ENCODE peak calls at places on chromosomes 2 and 18, in seven cellular contexts. V is IMR-90, E is fibroblast of lung, M is HCT116, W is MM.1S, L is neural progenitor cell, N is PC-3. U is an unnamed sample.

GRCh38 chr2:177465400-177466138 is 73.0 kb downstream of the AGPS start:
- DNase-seq in V (no peak), E (no peak), M (no peak), W (no peak), L (no peak), N (no peak), U (no peak)

GRCh38 chr2:7573166-7573845 is 656.1 kb downstream of the RNF144A start:
- DNase-seq in V (no peak), E (no peak), M (no peak), W (no peak), L (peak), N (no peak), U (no peak)

GRCh38 chr18:37235583-37235982 is 330.0 kb downstream of the CELF4 start:
- DNase-seq in V (no peak), E (no peak), M (no peak), W (no peak), L (no peak), N (no peak), U (no peak)

GRCh38 chr2:238596571-238597551 is 170.1 kb downstream of the ASB1 start:
- DNase-seq in V (peak), E (peak), M (peak), W (no peak), L (no peak), N (peak), U (peak)

GRCh38 chr2:135183822-135184221 is 131.7 kb downstream of the RAB3GAP1 start:
- DNase-seq in V (peak), E (peak), M (no peak), W (no peak), L (no peak), N (peak), U (no peak)

GRCh38 chr2:129905664-129906081 is 73.8 kb upstream of the RAB6C start:
- DNase-seq in V (no peak), E (no peak), M (no peak), W (no peak), L (no peak), N (no peak), U (no peak)

GRCh38 chr2:183898641-183899040 is 699.7 kb upstream of the ZNF804A start:
- DNase-seq in V (no peak), E (no peak), M (no peak), W (no peak), L (no peak), N (peak), U (no peak)

GRCh38 chr18:68438983-68439382 is 275.9 kb downstream of the TMX3 start:
- DNase-seq in V (peak), E (peak), M (no peak), W (peak), L (peak), N (no peak), U (peak)

GRCh38 chr18:64110692-64111480 is 38.0 kb downstream of the LINC00305 start:
- DNase-seq in V (no peak), E (no peak), M (no peak), W (no peak), L (no peak), N (no peak), U (no peak)

GRCh38 chr2:221377597-221377996 is 194.5 kb downstream of the EPHA4 start:
- DNase-seq in V (no peak), E (no peak), M (no peak), W (no peak), L (no peak), N (no peak), U (no peak)

GRCh38 chr18:70920840-70921374 is 632.1 kb downstream of the SOCS6 start:
- DNase-seq in V (no peak), E (no peak), M (no peak), W (no peak), L (peak), N (no peak), U (no peak)

GRCh38 chr18:33567705-33568104 is 10.3 kb upstream of the ASXL3 start:
- DNase-seq in V (no peak), E (no peak), M (no peak), W (no peak), L (no peak), N (no peak), U (no peak)

GRCh38 chr2:75548036-75548573 is 12.6 kb downstream of the EVA1A start:
- DNase-seq in V (peak), E (peak), M (no peak), W (no peak), L (no peak), N (no peak), U (no peak)

GRCh38 chr2:230599854-230600253 is 112.8 kb upstream of the CAB39 start:
- DNase-seq in V (no peak), E (no peak), M (no peak), W (no peak), L (no peak), N (no peak), U (no peak)

GRCh38 chr2:43006834-43007543 is 214.6 kb upstream of the HAAO start:
- DNase-seq in V (no peak), E (no peak), M (no peak), W (no peak), L (no peak), N (no peak), U (no peak)

GRCh38 chr18:43978174-43978573 is 700.9 kb upstream of the SYT4 start:
- DNase-seq in V (no peak), E (no peak), M (no peak), W (no peak), L (no peak), N (no peak), U (no peak)

DNA sequence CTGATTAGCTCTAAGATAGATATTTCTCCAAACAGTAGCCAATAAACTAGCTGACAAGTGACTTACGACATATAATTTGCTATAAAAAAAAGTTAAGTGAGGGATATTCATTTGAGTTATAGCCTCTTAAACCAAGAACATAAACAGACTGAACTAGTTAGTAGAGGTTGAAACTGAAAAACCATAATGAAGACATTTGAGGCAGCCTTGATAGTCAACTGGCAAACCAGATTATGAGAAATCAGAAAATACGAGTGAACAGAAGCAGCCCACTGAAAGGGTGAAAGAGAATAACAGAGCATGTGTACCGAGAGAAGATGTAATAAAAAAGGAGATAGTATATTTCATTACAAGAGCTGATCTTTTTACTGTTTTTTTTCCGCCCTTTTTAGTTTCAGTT is 698.1 kb upstream of the SETBP1 start:
- DNase-seq in V (no peak), E (no peak), M (no peak), W (no peak), L (no peak), N (no peak), U (no peak)
- H3K4me2 ChIP-seq in V (no peak), E (no peak), M (no peak), W (no peak), L (no peak), N (no peak), U (no peak)

GRCh38 chr2:138499684-138500083 is 1.9 kb upstream of the SPOPL start:
- DNase-seq in V (no peak), E (no peak), M (no peak), W (no peak), L (no peak), N (no peak), U (no peak)

GRCh38 chr2:138503087-138503442 is 1.5 kb downstream of the SPOPL start:
- DNase-seq in V (no peak), E (no peak), M (no peak), W (no peak), L (no peak), N (peak), U (peak)

GRCh38 chr2:138502253-138503086 is 900 bp downstream of the SPOPL start:
- DNase-seq in V (no peak), E (no peak), M (no peak), W (peak), L (peak), N (peak), U (peak)

GRCh38 chr2:138500592-138501426 is 761 bp upstream of the SPOPL start:
- DNase-seq in V (no peak), E (no peak), M (no peak), W (peak), L (no peak), N (no peak), U (no peak)

DNA sequence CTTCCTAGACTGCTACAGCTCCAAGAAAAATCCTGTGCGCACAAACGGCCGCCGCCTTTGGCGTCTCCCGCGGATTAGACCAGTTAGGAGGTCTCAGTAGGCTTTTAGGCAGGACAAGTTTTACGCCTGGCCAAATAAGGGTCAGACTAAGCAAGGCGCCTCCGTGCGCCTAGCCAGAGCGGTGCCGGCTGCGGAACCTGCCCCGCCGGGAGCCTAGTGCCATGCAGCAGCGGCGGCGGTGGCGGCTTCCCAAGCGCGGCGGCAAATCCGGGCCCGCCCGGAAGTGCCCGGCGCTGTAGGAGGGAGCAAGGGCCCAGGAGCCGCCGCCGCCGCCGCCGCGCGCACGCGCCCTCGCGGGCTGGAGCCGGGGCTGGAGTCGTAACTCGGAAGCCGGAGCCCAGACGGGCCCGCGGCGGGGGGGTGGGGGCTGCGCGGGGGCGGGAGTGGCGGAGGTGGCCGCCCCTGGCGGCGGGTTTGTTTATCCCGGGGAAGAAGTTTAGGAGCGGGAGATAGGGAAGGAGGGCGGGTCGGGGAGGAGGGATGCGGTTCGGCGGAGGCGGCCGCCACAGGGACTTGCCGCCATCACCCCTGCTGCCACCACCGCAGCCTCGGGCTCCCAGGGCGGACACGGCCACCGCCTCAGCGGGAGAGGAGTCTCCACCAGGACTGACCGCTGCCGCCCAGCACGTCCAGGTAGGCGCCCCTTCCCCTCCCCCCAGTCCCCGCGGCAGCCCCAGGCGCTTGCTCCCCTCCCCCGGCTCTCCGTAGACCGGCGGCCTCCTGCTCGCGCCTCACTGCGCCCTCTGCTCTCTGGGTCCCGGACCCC is at the start of gene SPOPL:
- DNase-seq in V (peak), E (peak), M (peak), W (peak), L (peak), N (peak), U (peak)
- TF ChIP-seq CTCF in V (no peak), E (no peak), M (no peak), W (no peak), L (peak), N (no peak), U (no peak)

GRCh38 chr2:38862481-38862880 is 13.3 kb downstream of the DHX57 start:
- DNase-seq in V (no peak), E (no peak), M (no peak), W (no peak), L (no peak), N (no peak), U (no peak)

GRCh38 chr2:38866773-38867443 is 8.8 kb downstream of the DHX57 start:
- DNase-seq in V (peak), E (no peak), M (no peak), W (no peak), L (no peak), N (peak), U (peak)

GRCh38 chr2:38863061-38863695 is 12.6 kb downstream of the DHX57 start:
- DNase-seq in V (no peak), E (no peak), M (no peak), W (no peak), L (no peak), N (no peak), U (no peak)
- H3K4me3 ChIP-seq in V (no peak), E (no peak), M (no peak), W (no peak), L (no peak), N (no peak), U (no peak)

DNA sequence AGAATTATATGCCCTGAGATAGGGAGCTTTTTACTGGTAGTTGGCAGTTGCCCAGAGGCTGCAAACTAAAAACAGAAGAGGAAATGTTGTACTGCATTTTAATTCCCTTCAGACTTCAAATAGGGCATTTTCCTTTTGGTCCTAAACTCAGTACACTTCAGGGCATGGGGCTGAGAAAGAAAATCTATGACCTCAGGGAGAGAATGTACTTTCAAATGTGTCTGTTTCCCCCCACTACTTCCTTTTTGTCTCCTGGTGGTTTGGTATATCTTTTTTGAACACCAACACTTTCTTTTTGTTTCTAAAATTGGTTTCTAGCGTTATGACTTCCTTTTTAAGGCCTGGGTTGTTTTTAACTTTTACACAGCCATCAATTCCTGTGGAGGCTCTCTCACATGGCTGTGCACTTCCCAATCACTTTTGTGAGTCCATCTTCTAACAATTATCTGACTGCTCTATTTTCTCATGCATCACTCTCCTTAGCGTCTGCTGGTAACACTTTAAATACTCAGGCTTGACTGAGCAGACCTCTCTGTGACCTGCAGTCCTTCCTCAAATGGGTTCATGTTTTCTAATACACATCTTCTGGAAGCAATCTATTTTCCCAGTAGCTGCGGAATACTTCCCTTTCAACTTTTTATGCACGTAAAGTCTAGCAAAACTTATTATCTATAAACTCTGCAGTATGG is 596.0 kb downstream of the LRP1B start:
- DNase-seq in V (no peak), E (no peak), M (no peak), W (peak), L (no peak), N (no peak), U (no peak)
- H3K4me2 ChIP-seq in V (no peak), E (no peak), M (no peak), W (no peak), L (no peak), N (no peak), U (no peak)

DNA sequence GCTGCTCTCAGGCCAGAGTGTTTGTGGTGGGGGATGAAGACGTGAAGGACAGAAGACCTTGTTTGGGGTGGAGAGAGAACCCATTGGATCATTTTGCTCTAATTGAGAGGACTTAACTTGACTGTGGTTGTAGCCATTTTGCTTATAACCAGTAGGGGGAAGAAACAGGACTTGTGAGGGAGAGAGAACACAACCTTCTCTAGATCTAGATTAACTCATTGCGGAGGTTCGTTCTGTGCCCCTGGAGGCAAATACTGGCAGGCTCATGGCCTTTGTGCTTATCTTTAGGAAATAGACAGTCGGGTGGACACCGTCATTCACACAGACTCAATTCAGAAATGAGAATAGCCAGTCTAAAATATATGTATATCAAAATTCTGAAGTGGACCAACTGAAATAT is 147.0 kb upstream of the LHCGR start:
- DNase-seq in V (no peak), E (no peak), M (no peak), W (no peak), L (no peak), N (no peak), U (no peak)
- TF ChIP-seq CTCF in V (no peak), E (no peak), M (no peak), W (peak), L (peak), N (no peak), U (no peak)

GRCh38 chr2:117835990-117836760 is 21.7 kb downstream of the DDX18 start:
- DNase-seq in V (peak), E (peak), M (no peak), W (no peak), L (peak), N (peak), U (peak)
- H3K4me3 ChIP-seq in V (peak), E (no peak), M (no peak), W (no peak), L (peak), N (no peak), U (peak)

DNA sequence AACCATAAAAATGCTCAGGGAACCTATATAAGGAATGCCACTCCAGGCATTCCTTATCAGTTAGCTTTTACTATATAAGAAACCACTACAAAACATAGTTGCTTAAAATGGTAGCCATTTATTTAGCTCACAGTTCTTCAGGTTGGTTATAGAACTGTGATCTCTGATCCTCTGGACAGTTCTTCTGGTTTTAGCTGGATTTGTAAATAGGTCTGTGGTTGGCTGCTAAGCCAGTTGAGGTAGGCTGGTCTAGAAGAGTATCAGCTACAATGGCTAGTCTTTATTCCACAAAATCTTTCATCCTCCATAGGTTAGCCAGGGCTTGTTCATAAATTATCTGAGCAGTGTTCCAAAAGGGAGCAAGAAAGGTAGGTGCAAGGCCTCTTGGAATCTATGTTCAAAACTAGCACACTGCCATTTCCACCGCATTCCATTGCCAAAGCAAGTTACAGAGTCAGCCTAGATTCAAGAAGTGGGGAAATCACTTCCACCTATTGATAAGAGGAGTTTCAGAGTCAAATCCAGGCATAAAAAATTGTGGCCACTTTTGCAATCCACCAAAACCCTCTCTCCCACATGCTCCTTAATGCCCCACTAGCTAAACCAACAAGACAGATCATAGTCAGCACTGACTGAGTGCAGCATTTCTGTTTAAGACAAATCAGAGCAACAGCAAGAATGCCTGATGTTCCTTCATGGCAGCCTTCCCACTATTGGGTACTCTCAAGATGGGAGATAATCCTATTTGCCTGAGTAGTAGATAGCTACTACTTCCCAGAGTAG is 146.4 kb downstream of the IRS1 start:
- DNase-seq in V (peak), E (no peak), M (no peak), W (no peak), L (no peak), N (no peak), U (no peak)
- H3K4me2 ChIP-seq in V (peak), E (no peak), M (peak), W (no peak), L (no peak), N (peak), U (peak)

DNA sequence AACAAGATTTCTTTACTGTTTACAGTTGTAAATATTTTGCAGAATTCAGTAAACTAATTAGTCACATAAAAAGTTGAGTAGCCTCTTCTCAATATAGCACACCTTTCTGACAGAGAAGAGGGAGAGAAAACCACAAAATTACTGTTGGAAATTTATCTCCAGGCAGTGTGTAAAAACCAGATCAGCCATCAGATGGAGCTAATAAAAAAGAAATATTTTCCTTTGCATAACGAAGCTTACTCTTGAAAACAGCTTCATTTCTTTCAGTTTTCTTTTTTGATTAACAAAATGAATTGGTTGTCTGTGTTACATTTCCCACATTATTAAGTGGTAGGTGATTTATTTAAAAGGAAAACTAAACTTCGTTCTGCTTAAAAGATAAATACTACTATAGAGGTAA is 259.3 kb upstream of the KCNJ3 start:
- DNase-seq in V (no peak), E (no peak), M (no peak), W (peak), L (no peak), N (peak), U (no peak)
- TF ChIP-seq CTCF in V (no peak), E (no peak), M (peak), W (peak), L (peak), N (no peak), U (no peak)

GRCh38 chr2:219496781-219497494 is 1.8 kb upstream of the GMPPA start:
- DNase-seq in V (no peak), E (peak), M (no peak), W (no peak), L (peak), N (no peak), U (no peak)
- H3K4me3 ChIP-seq in V (no peak), E (no peak), M (no peak), W (no peak), L (peak), N (peak), U (no peak)

U was measured in mammary epithelial cell.